ENCODE peak calls at places on chromosomes 5 and 9, in nine cellular contexts. U is neural crest cell; A is uterus; Q is AG10803; S is NCI-H2171 treated with DMSO at 0.1 percent for 48 hours; G is islet precursor cell; I is stimulated activated CD4-positive, alpha-beta T cell treated with anti-CD3 and anti-CD28 coated beads, Interleukin-15, amount 100 ng/mL, for 1 hour; O is HEK293T; V is psoas muscle. C is an unnamed sample.

GRCh38 chr9:79623799-79624721 is 52.3 kb downstream of the TLE4 start:
- DNase-seq in Q (no peak), V (peak; percentile 48), O (peak; percentile 62), A (no peak), I (no peak), U (no peak), S (peak; percentile 15), G (no peak), C (no peak)

GRCh38 chr9:127741831-127742434 is 6.8 kb upstream of the TOR2A start:
- DNase-seq in Q (peak; percentile 51), S (no peak), O (peak; percentile 53), I (no peak), U (peak; percentile 91), V (peak; percentile 88), G (peak; percentile 98), A (peak; percentile 46), C (no peak)

GRCh38 chr5:157283434-157283833 is 17.5 kb downstream of the CYFIP2 start:
- DNase-seq in G (no peak), Q (no peak), A (no peak), U (no peak), O (no peak), I (no peak), S (no peak), V (no peak), C (no peak)

GRCh38 chr9:81829201-81829882 is 98.9 kb upstream of the SPATA31D4 start:
- DNase-seq in O (no peak), I (no peak), G (no peak), A (no peak), Q (peak; percentile 68), S (no peak), V (no peak), U (no peak), C (no peak)

GRCh38 chr5:172733179-172733973 is 37.6 kb downstream of the DUSP1 start:
- DNase-seq in U (no peak), V (peak; percentile 89), O (no peak), G (peak; percentile 96), Q (peak; percentile 100), A (peak; percentile 87), S (no peak), I (no peak), C (no peak)

GRCh38 chr9:111839387-111839786 is 44.6 kb upstream of the SHOC1 start:
- DNase-seq in G (no peak), I (no peak), A (peak; percentile 32), O (no peak), V (no peak), U (no peak), Q (peak; percentile 66), S (no peak), C (no peak)

GRCh38 chr5:62538017-62538942 is 40.3 kb upstream of the LRRC70 start:
- DNase-seq in I (no peak), O (no peak), S (no peak), Q (peak; percentile 38), V (no peak), G (no peak), U (no peak), A (no peak), C (no peak)

GRCh38 chr9:137749511-137749910 is 128.1 kb upstream of the CACNA1B start:
- DNase-seq in A (no peak), Q (no peak), V (no peak), U (no peak), G (no peak), I (no peak), O (no peak), S (no peak), C (no peak)

GRCh38 chr9:5787220-5787619 is 45.7 kb downstream of the ERMP1 start:
- DNase-seq in U (no peak), S (no peak), V (no peak), Q (no peak), G (no peak), A (no peak), I (no peak), O (no peak), C (no peak)

GRCh38 chr5:173472164-173472563 is 143.9 kb upstream of the STC2 start:
- DNase-seq in A (peak; percentile 52), I (no peak), S (no peak), Q (peak; percentile 98), O (no peak), U (no peak), V (peak; percentile 55), G (no peak), C (no peak)

GRCh38 chr5:132260714-132261615 is 3.5 kb downstream of the PDLIM4 start:
- DNase-seq in S (no peak), V (no peak), A (peak; percentile 72), I (no peak), G (peak; percentile 54), U (no peak), O (no peak), Q (peak; percentile 73), C (no peak)

GRCh38 chr5:159965031-159965837 is 43.7 kb upstream of the TTC1 start:
- DNase-seq in Q (peak; percentile 66), I (no peak), S (no peak), A (peak; percentile 63), O (peak; percentile 65), U (peak; percentile 57), G (peak; percentile 86), V (peak; percentile 70), C (no peak)

GRCh38 chr5:78591227-78591626 is 57.3 kb downstream of the LHFPL2 start:
- DNase-seq in V (no peak), Q (peak; percentile 80), I (no peak), U (no peak), S (no peak), G (no peak), O (no peak), A (no peak), C (no peak)

C was measured in NCI-H524 treated with DMSO at 0.1 percent for 48 hours.